ENCODE peak calls at places on chromosomes 11 and 22, in eight cellular contexts. H is IMR-90, J is Calu3, E is H9, D is BE2C, S is endothelial cell, M is WTC11, X is sigmoid colon. F is an unnamed sample.

GRCh38 chr11:62883677-62884076 is 3.0 kb downstream of the SLC3A2 start:
- DNase-seq in E (no peak), S (no peak), X (no peak), H (no peak), J (no peak), M (no peak), D (no peak), F (no peak)

GRCh38 chr11:128802358-128802981 is 64.6 kb downstream of the KCNJ1 start:
- DNase-seq in E (peak; percentile 68), J (peak; percentile 22), H (no peak), S (peak; percentile 43), M (peak; percentile 56), X (no peak), D (peak; percentile 77), F (no peak)

GRCh38 chr11:117220999-117221774 is 10.7 kb downstream of the PCSK7 start:
- DNase-seq in M (no peak), S (no peak), E (no peak), D (no peak), X (peak; percentile 93), J (no peak), H (no peak), F (no peak)

GRCh38 chr11:86676533-86677154 is 4.2 kb upstream of the ME3 start:
- DNase-seq in S (peak; percentile 4), H (no peak), D (peak; percentile 32), X (no peak), M (peak; percentile 71), J (no peak), E (peak; percentile 87), F (no peak)

GRCh38 chr11:66976048-66976467 is 954 bp downstream of the C11orf86 start:
- DNase-seq in S (peak; percentile 76), E (peak; percentile 86), J (peak; percentile 58), M (peak; percentile 89), H (no peak), X (no peak), D (peak; percentile 72), F (no peak)

GRCh38 chr11:665707-666281 is 28.7 kb downstream of the DRD4 start:
- DNase-seq in S (no peak), X (peak; percentile 77), H (peak; percentile 29), M (no peak), J (no peak), D (no peak), E (no peak), F (no peak)

GRCh38 chr11:2300936-2301630 is 635 bp downstream of the C11orf21 start:
- DNase-seq in D (no peak), X (no peak), E (no peak), S (no peak), J (no peak), H (no peak), M (no peak), F (peak; percentile 76)

GRCh38 chr11:126115820-126116319 is 53.2 kb upstream of the CDON start:
- DNase-seq in D (peak; percentile 80), J (peak; percentile 65), S (peak; percentile 34), E (no peak), M (no peak), H (peak; percentile 95), X (peak; percentile 92), F (no peak)

GRCh38 chr22:50192056-50192824 is 6.5 kb downstream of the TRABD start:
- DNase-seq in D (no peak), M (no peak), X (no peak), S (no peak), J (no peak), H (peak; percentile 19), E (no peak), F (no peak)

GRCh38 chr11:119651802-119652584 is 77.0 kb downstream of the NECTIN1 start:
- DNase-seq in H (no peak), S (no peak), M (peak; percentile 22), E (peak; percentile 70), X (no peak), D (no peak), J (no peak), F (no peak)

GRCh38 chr11:103541186-103541795 is 432.1 kb downstream of the DYNC2H1 start:
- DNase-seq in X (no peak), H (no peak), J (no peak), D (no peak), E (no peak), M (no peak), S (no peak), F (no peak)

GRCh38 chr11:6468712-6469495 is 4.8 kb downstream of the TRIM3 start:
- DNase-seq in H (peak; percentile 87), S (peak; percentile 83), M (peak; percentile 96), X (peak; percentile 92), D (peak; percentile 91), J (no peak), E (peak; percentile 99), F (peak; percentile 96)

GRCh38 chr11:109421981-109422590 is at the start of gene C11orf87:
- DNase-seq in J (no peak), D (peak; percentile 31), M (peak; percentile 72), S (peak; percentile 52), E (peak; percentile 79), X (no peak), H (no peak), F (no peak)

GRCh38 chr11:64878494-64879225 is at the start of gene EHD1:
- DNase-seq in S (peak; percentile 100), D (peak; percentile 96), H (peak; percentile 96), X (peak; percentile 99), E (peak; percentile 98), J (peak; percentile 99), M (peak; percentile 99), F (peak; percentile 99)

GRCh38 chr22:23228503-23228902 is 48.2 kb downstream of the BCR start:
- DNase-seq in J (no peak), M (no peak), D (no peak), H (no peak), S (no peak), X (no peak), E (no peak), F (no peak)

GRCh38 chr11:110128161-110128560 is 35.0 kb downstream of the ZC3H12C start:
- DNase-seq in E (no peak), D (no peak), M (peak; percentile 16), H (peak; percentile 42), X (no peak), J (no peak), S (no peak), F (no peak)

DNA sequence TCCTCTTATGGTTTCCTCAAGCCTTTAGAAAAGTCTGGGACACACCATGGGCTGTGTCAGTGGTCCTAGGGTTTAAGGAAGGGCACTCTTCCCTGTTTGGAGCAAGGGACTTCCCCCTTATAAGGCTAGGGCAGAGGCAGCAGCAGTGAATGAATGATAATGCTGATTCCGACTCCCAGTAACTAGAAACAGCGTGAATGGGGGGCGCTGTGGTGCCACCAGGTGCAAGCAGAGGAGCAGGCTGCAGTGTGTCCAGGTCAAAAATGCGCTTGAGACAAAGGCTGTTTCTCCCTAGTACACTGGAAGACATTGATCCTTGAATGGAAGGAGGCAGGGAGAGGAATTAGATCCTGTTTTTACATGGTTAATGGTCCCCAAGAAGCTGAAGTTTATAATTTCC is 11.6 kb upstream of the RIC3 start:
- DNase-seq in D (no peak), J (no peak), S (no peak), H (no peak), X (no peak), E (peak; percentile 67), M (peak; percentile 63), F (no peak)
- TF ChIP-seq CTCF in D (no peak), J (no peak), S (no peak), H (no peak), X (no peak), E (peak; percentile 58), M (no peak), F (no peak)

GRCh38 chr11:88146106-88146505 is 29.1 kb downstream of the RAB38 start:
- DNase-seq in H (no peak), S (no peak), E (no peak), J (no peak), X (no peak), M (no peak), D (no peak), F (no peak)

GRCh38 chr11:88157401-88157800 is 17.8 kb downstream of the RAB38 start:
- DNase-seq in H (no peak), D (no peak), X (no peak), M (no peak), S (no peak), E (no peak), J (no peak), F (no peak)

GRCh38 chr11:88152381-88152780 is 22.9 kb downstream of the RAB38 start:
- DNase-seq in S (no peak), M (no peak), H (peak; percentile 28), X (no peak), J (no peak), E (no peak), D (no peak), F (no peak)

GRCh38 chr11:88151866-88152265 is 23.4 kb downstream of the RAB38 start:
- DNase-seq in E (no peak), J (no peak), X (no peak), D (no peak), H (no peak), M (no peak), S (no peak), F (no peak)
- TF ChIP-seq CTCF in E (no peak), J (no peak), X (no peak), D (no peak), H (no peak), M (no peak), S (no peak), F (no peak)

GRCh38 chr11:118263694-118264567 is at the start of gene MPZL2:
- DNase-seq in M (peak; percentile 42), X (no peak), J (peak; percentile 79), E (peak; percentile 74), S (peak; percentile 15), H (no peak), D (no peak), F (no peak)
- TF ChIP-seq CTCF in M (no peak), X (no peak), J (no peak), E (peak; percentile 9), S (no peak), H (no peak), D (no peak), F (no peak)

GRCh38 chr11:11709447-11710239 is 87.8 kb upstream of the GALNT18 start:
- DNase-seq in D (no peak), M (no peak), S (no peak), J (no peak), H (no peak), X (no peak), E (no peak), F (no peak)

GRCh38 chr11:11703885-11704284 is 82.1 kb upstream of the GALNT18 start:
- DNase-seq in J (no peak), D (no peak), S (no peak), X (no peak), H (no peak), M (no peak), E (no peak), F (no peak)

GRCh38 chr11:11701070-11701469 is 79.3 kb upstream of the GALNT18 start:
- DNase-seq in E (no peak), S (no peak), X (no peak), H (peak; percentile 24), J (no peak), D (no peak), M (no peak), F (no peak)

GRCh38 chr11:11708256-11708655 is 86.5 kb upstream of the GALNT18 start:
- DNase-seq in M (no peak), E (no peak), D (no peak), H (no peak), X (no peak), S (no peak), J (no peak), F (no peak)

DNA sequence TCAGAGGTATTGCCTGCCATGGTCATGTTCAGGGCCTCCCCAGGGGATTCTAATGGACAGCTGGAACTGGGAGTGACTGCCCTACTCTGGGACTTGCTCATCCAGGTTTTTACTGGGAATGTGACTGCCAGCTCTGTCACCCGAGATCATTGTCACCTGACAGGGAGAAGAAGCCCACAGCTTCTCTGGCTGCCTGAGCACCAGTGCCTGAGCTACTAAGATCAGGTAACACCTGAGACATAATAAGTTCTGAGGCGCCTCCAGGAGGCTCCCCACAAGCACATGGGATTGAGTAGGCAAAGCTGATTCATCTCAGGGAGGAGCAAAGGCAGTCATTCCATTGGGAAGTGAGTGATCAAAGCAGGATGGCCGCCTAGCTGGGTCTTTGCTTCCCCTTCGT is 84.2 kb upstream of the GALNT18 start:
- DNase-seq in D (peak; percentile 13), E (peak; percentile 56), J (no peak), H (no peak), S (no peak), M (no peak), X (peak; percentile 52), F (no peak)
- TF ChIP-seq CTCF in D (no peak), E (no peak), J (no peak), H (no peak), S (no peak), M (no peak), X (no peak), F (no peak)